ENCODE peak calls at places on chromosomes 5 and 9, in six cellular contexts. T is glutamatergic neuron, S is AG09309, A is natural killer cell, H is PC-3, O is fibroblast of the aortic adventitia. J is an unnamed sample.

GRCh38 chr5:125005287-125005686 is 258.8 kb upstream of the ZNF608 start:
- DNase-seq in T (no peak), S (no peak), A (no peak), H (no peak), O (no peak), J (no peak)

GRCh38 chr5:122559676-122560075 is 215.2 kb upstream of the SNX2 start:
- DNase-seq in T (no peak), S (no peak), A (no peak), H (no peak), O (no peak), J (no peak)

GRCh38 chr9:75083188-75083976 is 4.6 kb downstream of the NMRK1 start:
- DNase-seq in T (no peak), S (no peak), A (peak; percentile 43), H (peak; percentile 26), O (no peak), J (no peak)

GRCh38 chr5:119071573-119071874 is 637 bp downstream of the DMXL1 start:
- DNase-seq in T (no peak), S (no peak), A (no peak), H (no peak), O (no peak), J (no peak)

GRCh38 chr9:31996331-31996730 is 388.1 kb upstream of the ACO1 start:
- DNase-seq in T (no peak), S (no peak), A (no peak), H (peak; percentile 9), O (peak; percentile 0), J (no peak)

GRCh38 chr9:78006734-78007133 is 24.9 kb downstream of the GNAQ start:
- DNase-seq in T (no peak), S (no peak), A (no peak), H (no peak), O (peak; percentile 79), J (no peak)

GRCh38 chr9:95008151-95008771 is 281.8 kb downstream of the AOPEP start:
- DNase-seq in T (no peak), S (no peak), A (no peak), H (peak; percentile 29), O (peak; percentile 43), J (no peak)

GRCh38 chr5:139808481-139809330 is 13.1 kb downstream of the PSD2 start:
- DNase-seq in T (no peak), S (no peak), A (no peak), H (peak; percentile 30), O (peak; percentile 21), J (no peak)

GRCh38 chr5:138610468-138611294 is 35.5 kb upstream of the HSPA9 start:
- DNase-seq in T (peak; percentile 42), S (no peak), A (no peak), H (no peak), O (no peak), J (no peak)

GRCh38 chr9:4668604-4669003 is 2.3 kb upstream of the SPATA6L start:
- DNase-seq in T (no peak), S (no peak), A (no peak), H (no peak), O (no peak), J (no peak)

GRCh38 chr9:21558079-21558478 is 76.0 kb upstream of the IFNE start:
- DNase-seq in T (no peak), S (no peak), A (no peak), H (no peak), O (peak; percentile 58), J (no peak)

GRCh38 chr9:133371261-133371711 is 4.6 kb downstream of the SURF4 start:
- DNase-seq in T (no peak), S (no peak), A (peak; percentile 34), H (no peak), O (no peak), J (no peak)

GRCh38 chr5:84274585-84275468 is 109.9 kb downstream of the EDIL3 start:
- DNase-seq in T (peak; percentile 60), S (no peak), A (no peak), H (peak; percentile 60), O (peak; percentile 66), J (no peak)

GRCh38 chr5:6216516-6217075 is 161.8 kb downstream of the MED10 start:
- DNase-seq in T (no peak), S (no peak), A (no peak), H (no peak), O (no peak), J (no peak)

GRCh38 chr9:95626885-95627558 is 110.3 kb upstream of the PTCH1 start:
- DNase-seq in T (no peak), S (no peak), A (peak; percentile 23), H (no peak), O (no peak), J (no peak)

GRCh38 chr5:151298063-151298462 is 5.5 kb downstream of the SLC36A3 start:
- DNase-seq in T (peak; percentile 36), S (peak; percentile 51), A (no peak), H (peak; percentile 78), O (peak; percentile 41), J (peak; percentile 11)

GRCh38 chr9:129383005-129383414 is 204.9 kb upstream of the IER5L start:
- DNase-seq in T (no peak), S (no peak), A (no peak), H (peak; percentile 79), O (no peak), J (no peak)

GRCh38 chr9:91428927-91429351 is 5.3 kb upstream of the NFIL3 start:
- DNase-seq in T (no peak), S (no peak), A (no peak), H (no peak), O (peak; percentile 93), J (peak; percentile 76)

GRCh38 chr5:68272289-68272688 is 56.7 kb downstream of the PIK3R1 start:
- DNase-seq in T (no peak), S (no peak), A (no peak), H (peak; percentile 39), O (peak; percentile 48), J (no peak)
- TF ChIP-seq CTCF in T (peak; percentile 48), S (peak; percentile 8), A (peak; percentile 76), H (peak; percentile 43), O (peak; percentile 36), J (peak; percentile 30)

DNA sequence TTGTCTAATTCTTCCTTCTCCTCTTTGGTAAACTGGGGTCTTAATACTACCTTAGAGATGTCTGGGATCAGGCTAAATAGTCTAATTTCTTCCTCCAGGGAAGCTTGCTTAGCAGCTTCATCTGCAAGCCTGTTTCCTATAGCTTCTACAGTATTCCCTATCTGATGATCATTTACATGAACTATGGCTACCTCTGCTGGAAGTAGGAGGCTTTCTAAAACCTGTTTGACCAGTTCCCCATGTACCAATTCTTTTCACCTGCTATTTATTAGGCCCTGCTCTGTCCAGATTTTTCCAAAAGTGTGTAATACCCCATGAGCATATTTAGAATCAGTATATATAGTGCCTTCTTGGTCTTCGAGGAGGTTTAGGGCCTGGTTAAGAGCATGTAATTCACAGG is 619.8 kb downstream of the HINT1 start:
- DNase-seq in T (no peak), S (no peak), A (no peak), H (peak; percentile 74), O (no peak), J (no peak)
- TF ChIP-seq CTCF in T (no peak), S (no peak), A (no peak), H (peak; percentile 40), O (no peak), J (no peak)

DNA sequence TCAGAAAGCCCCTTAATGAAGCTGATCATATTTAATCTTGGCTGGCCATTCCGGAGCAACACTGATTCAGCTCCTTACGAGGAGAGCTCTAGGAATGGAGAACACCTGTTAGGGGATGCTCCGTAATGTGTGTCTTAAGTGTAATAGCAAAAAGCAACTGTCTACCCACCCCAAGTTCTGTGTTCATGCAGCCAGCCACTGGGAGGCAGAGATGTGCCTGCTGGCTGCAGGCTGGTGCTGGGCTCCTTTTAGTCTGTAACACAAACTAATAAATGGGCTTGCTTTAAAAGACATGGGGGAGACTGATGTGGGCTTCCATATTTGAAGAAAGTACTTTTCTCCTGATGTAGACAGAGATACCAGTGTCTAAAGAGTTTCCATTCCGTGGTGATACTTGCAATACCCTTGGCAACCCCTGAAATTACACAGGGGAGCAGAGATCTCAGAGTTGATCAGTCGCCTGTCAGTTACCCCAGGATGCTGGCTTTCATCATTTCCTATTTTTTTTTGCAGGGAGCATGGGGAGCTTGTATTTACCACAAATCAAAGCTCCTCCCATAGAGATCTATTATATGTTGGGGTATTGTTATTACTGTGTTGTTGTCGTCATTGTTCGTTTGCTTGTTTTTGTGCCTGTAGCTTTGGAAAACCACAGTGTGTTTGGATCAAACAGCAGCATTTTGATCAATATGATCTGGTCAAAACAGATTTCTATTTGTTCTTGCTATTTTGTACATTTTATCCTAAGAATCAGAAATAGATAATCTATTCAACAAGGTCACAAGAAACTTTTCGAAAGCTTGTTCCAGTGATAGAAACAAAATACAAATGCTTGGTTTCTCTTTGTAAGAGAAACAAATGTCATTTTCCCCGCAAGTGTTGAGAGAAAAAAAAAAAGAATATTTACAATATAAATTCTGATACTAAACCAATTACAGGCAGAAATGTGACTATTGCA is 65.8 kb downstream of the MTX3 start:
- DNase-seq in T (peak; percentile 22), S (no peak), A (no peak), H (peak; percentile 43), O (peak; percentile 10), J (no peak)
- TF ChIP-seq CTCF in T (no peak), S (peak; percentile 73), A (no peak), H (peak; percentile 60), O (peak; percentile 37), J (peak; percentile 62)

GRCh38 chr9:93096131-93096802 is at the start of gene CARD19:
- DNase-seq in T (peak; percentile 46), S (no peak), A (no peak), H (peak; percentile 35), O (peak; percentile 43), J (no peak)
- TF ChIP-seq CTCF in T (no peak), S (no peak), A (no peak), H (no peak), O (no peak), J (no peak)

DNA sequence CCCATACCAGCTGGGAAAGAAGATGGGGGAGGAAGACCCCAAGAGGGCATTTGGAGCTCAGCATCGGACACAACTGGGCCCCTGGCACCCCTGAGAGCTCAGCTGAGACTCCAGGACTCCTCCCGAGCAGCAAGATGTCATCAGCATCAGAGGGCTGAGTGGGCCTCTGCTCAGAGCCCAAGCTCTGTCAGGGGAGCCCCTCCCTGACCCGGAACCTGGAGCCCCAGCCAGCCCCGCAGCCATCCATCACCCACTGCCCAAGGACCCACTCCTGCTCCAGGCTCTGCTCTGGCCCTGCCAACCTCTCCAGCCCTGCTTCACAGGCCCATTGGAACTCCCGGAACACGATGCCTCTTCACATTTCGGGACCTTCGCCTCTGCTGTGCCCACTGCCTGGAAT is 9.8 kb downstream of the NR5A1 start:
- DNase-seq in T (no peak), S (no peak), A (no peak), H (no peak), O (no peak), J (no peak)
- TF ChIP-seq CTCF in T (no peak), S (no peak), A (no peak), H (no peak), O (no peak), J (no peak)

GRCh38 chr5:169827769-169828168 is 152.5 kb downstream of the INSYN2B start:
- DNase-seq in T (no peak), S (no peak), A (no peak), H (no peak), O (no peak), J (no peak)

GRCh38 chr5:169831331-169831730 is 149.0 kb downstream of the INSYN2B start:
- DNase-seq in T (no peak), S (no peak), A (no peak), H (no peak), O (no peak), J (no peak)

GRCh38 chr5:169832236-169832635 is 148.1 kb downstream of the INSYN2B start:
- DNase-seq in T (no peak), S (no peak), A (no peak), H (no peak), O (no peak), J (no peak)

GRCh38 chr5:169828385-169828784 is 151.9 kb downstream of the INSYN2B start:
- DNase-seq in T (no peak), S (no peak), A (no peak), H (no peak), O (no peak), J (no peak)

GRCh38 chr5:169826618-169827017 is 153.7 kb downstream of the INSYN2B start:
- DNase-seq in T (no peak), S (no peak), A (no peak), H (peak; percentile 33), O (no peak), J (no peak)
- TF ChIP-seq CTCF in T (no peak), S (peak; percentile 35), A (no peak), H (peak; percentile 58), O (peak; percentile 22), J (peak; percentile 31)

J was measured in AG09319.